ENCODE peak calls at places on chromosome 3, in six cellular contexts. N is astrocyte, I is fibroblast of pulmonary artery, V is adrenal gland, U is H1, H is dorsolateral prefrontal cortex. G is an unnamed sample.

GRCh38 chr3:44055951-44056350 is 185.7 kb upstream of the TOPAZ1 start:
- DNase-seq in U (no peak), H (no peak), I (no peak), V (no peak), N (peak; percentile 78), G (no peak)

GRCh38 chr3:33980252-33980651 is 181.8 kb downstream of the PDCD6IP start:
- DNase-seq in N (peak; percentile 38), I (peak; percentile 64), U (no peak), H (no peak), V (no peak), G (no peak)

GRCh38 chr3:46561511-46561910 is 4.6 kb downstream of the LRRC2 start:
- DNase-seq in V (no peak), U (no peak), I (no peak), N (no peak), H (no peak), G (no peak)

GRCh38 chr3:159187706-159188105 is 385.9 kb downstream of the MFSD1 start:
- DNase-seq in U (no peak), H (no peak), V (no peak), N (no peak), I (no peak), G (no peak)

GRCh38 chr3:129161860-129162271 is 1.0 kb upstream of the ISY1 start:
- DNase-seq in N (no peak), U (no peak), I (no peak), V (peak; percentile 26), H (no peak), G (no peak)

GRCh38 chr3:126826693-126827092 is 122.7 kb downstream of the CHCHD6 start:
- DNase-seq in I (no peak), U (no peak), N (no peak), H (no peak), V (no peak), G (no peak)

GRCh38 chr3:184599143-184599542 is 37.6 kb downstream of the EPHB3 start:
- DNase-seq in H (no peak), N (no peak), U (no peak), V (no peak), I (no peak), G (no peak)

GRCh38 chr3:117692416-117692995 is 982.9 kb downstream of the TUSC7 start:
- DNase-seq in I (peak; percentile 48), H (no peak), V (no peak), U (no peak), N (peak; percentile 65), G (no peak)

GRCh38 chr3:58151637-58152036 is 59.1 kb downstream of the DNASE1L3 start:
- DNase-seq in H (peak; percentile 76), V (peak; percentile 65), I (no peak), N (no peak), U (no peak), G (no peak)

GRCh38 chr3:44439499-44440295 is 37.8 kb downstream of the ZNF445 start:
- DNase-seq in V (peak; percentile 68), N (peak; percentile 57), I (peak; percentile 99), U (no peak), H (no peak), G (peak; percentile 41)

GRCh38 chr3:27963519-27963918 is 241.4 kb upstream of the EOMES start:
- DNase-seq in N (no peak), V (no peak), H (no peak), I (no peak), U (no peak), G (no peak)

GRCh38 chr3:115040673-115041286 is 106.3 kb downstream of the ZBTB20 start:
- DNase-seq in V (peak; percentile 13), N (peak; percentile 14), I (peak; percentile 71), U (no peak), H (no peak), G (no peak)

GRCh38 chr3:50356553-50356952 is 2.8 kb downstream of the TMEM115 start:
- DNase-seq in N (no peak), H (no peak), I (no peak), V (no peak), U (no peak), G (no peak)

GRCh38 chr3:36876181-36876936 is 68.5 kb downstream of the TRANK1 start:
- DNase-seq in V (no peak), H (no peak), U (no peak), N (no peak), I (no peak), G (peak; percentile 13)

GRCh38 chr3:108285176-108285575 is 11.2 kb upstream of the HHLA2 start:
- DNase-seq in N (no peak), I (no peak), U (no peak), V (no peak), H (no peak), G (no peak)

GRCh38 chr3:179046497-179047353 is 24.9 kb downstream of the ZMAT3 start:
- DNase-seq in H (no peak), I (no peak), U (no peak), N (peak; percentile 53), V (no peak), G (no peak)
- H3K4me3 ChIP-seq in H (no peak overlapping the region), I (no peak overlapping the region), U (no peak overlapping the region), N (no peak overlapping the region), V (no peak overlapping the region), G (no peak overlapping the region)

GRCh38 chr3:63980830-63981498 is 42.3 kb downstream of the PSMD6 start:
- DNase-seq in V (no peak), U (no peak), N (no peak), H (no peak), I (no peak), G (no peak)

GRCh38 chr3:63979093-63979492 is 44.2 kb downstream of the PSMD6 start:
- DNase-seq in U (no peak), I (peak; percentile 78), N (peak; percentile 48), V (no peak), H (no peak), G (peak; percentile 37)

GRCh38 chr3:63981980-63982379 is 41.3 kb downstream of the PSMD6 start:
- DNase-seq in H (no peak), V (no peak), U (no peak), I (no peak), N (no peak), G (no peak)

GRCh38 chr3:63977893-63978292 is 45.4 kb downstream of the PSMD6 start:
- DNase-seq in V (no peak), U (no peak), N (no peak), I (no peak), H (no peak), G (no peak)

GRCh38 chr3:63980019-63980418 is 43.3 kb downstream of the PSMD6 start:
- DNase-seq in I (no peak), U (no peak), V (no peak), N (no peak), H (no peak), G (no peak)
- H3K4me3 ChIP-seq in I (no peak overlapping the region), U (no peak overlapping the region), V (no peak overlapping the region), N (no peak overlapping the region), H (no peak overlapping the region), G (peak overlapping the region; percentile 41)

GRCh38 chr3:98553751-98554150 is 22.0 kb downstream of the GPR15 start:
- DNase-seq in V (no peak), U (no peak), N (no peak), H (no peak), I (no peak), G (no peak)
- H3K4me3 ChIP-seq in V (no peak overlapping the region), U (no peak overlapping the region), N (no peak overlapping the region), H (no peak overlapping the region), I (no peak overlapping the region), G (no peak overlapping the region)

GRCh38 chr3:73729969-73730440 is 105.3 kb upstream of the PDZRN3 start:
- DNase-seq in V (peak; percentile 16), N (no peak), I (no peak), U (no peak), H (no peak), G (no peak)

GRCh38 chr3:73727117-73727802 is 102.5 kb upstream of the PDZRN3 start:
- DNase-seq in V (peak; percentile 15), U (no peak), H (no peak), N (peak; percentile 72), I (peak; percentile 94), G (no peak)

GRCh38 chr3:73733796-73734195 is 109.1 kb upstream of the PDZRN3 start:
- DNase-seq in N (no peak), U (no peak), H (no peak), I (no peak), V (no peak), G (no peak)

GRCh38 chr3:73723596-73723995 is 98.9 kb upstream of the PDZRN3 start:
- DNase-seq in H (no peak), N (no peak), V (no peak), I (no peak), U (no peak), G (no peak)

GRCh38 chr3:73727854-73728253 is 103.1 kb upstream of the PDZRN3 start:
- DNase-seq in N (no peak), V (no peak), U (no peak), H (no peak), I (no peak), G (no peak)
- H3K4me3 ChIP-seq in N (no peak overlapping the region), V (no peak overlapping the region), U (no peak overlapping the region), H (no peak overlapping the region), I (no peak overlapping the region), G (no peak overlapping the region)

GRCh38 chr3:156788846-156789245 is 37.3 kb upstream of the LEKR1 start:
- DNase-seq in N (no peak), U (no peak), H (no peak), V (no peak), I (no peak), G (no peak)
- H3K4me3 ChIP-seq in N (no peak overlapping the region), U (no peak overlapping the region), H (no peak overlapping the region), V (no peak overlapping the region), I (no peak overlapping the region), G (no peak overlapping the region)

GRCh38 chr3:142595141-142595540 is 1.1 kb upstream of the PLS1 start:
- DNase-seq in N (no peak), H (no peak), V (no peak), I (no peak), U (no peak), G (no peak)
- H3K4me3 ChIP-seq in N (peak overlapping the region; percentile 87), H (no peak overlapping the region), V (peak overlapping the region; percentile 70), I (no peak overlapping the region), U (no peak overlapping the region), G (peak overlapping the region; percentile 88)

G was measured in effector memory CD4-positive, alpha-beta T cell.